ENCODE peak calls at places on chromosomes 5 and 9, in six cellular contexts. H is kidney tubule cell; O is activated T-helper 9 cell treated with anti-CD3 and anti-CD28 coated beads, Interleukin-2, amount 50 U/mL, for 16 hours; V is testis; M is activated gamma-delta T cell treated with Interleukin-2 at 50 U/mL for 16 hours; C is kidney glomerular epithelial cell. A is an unnamed sample.

GRCh38 chr5:148986636-148987035 is 76.2 kb downstream of the SH3TC2 start:
- DNase-seq in H (peak; percentile 96), O (no peak), V (no peak), M (no peak), C (no peak), A (no peak)

GRCh38 chr9:99358668-99359067 is 136.6 kb downstream of the SEC61B start:
- DNase-seq in H (no peak), O (no peak), V (no peak), M (no peak), C (no peak), A (no peak)

GRCh38 chr5:103908327-103909099 is 345.9 kb upstream of the NUDT12 start:
- DNase-seq in H (peak; percentile 3), O (no peak), V (no peak), M (no peak), C (no peak), A (no peak)

GRCh38 chr5:90461303-90461702 is 13.3 kb downstream of the MBLAC2 start:
- DNase-seq in H (no peak), O (no peak), V (no peak), M (no peak), C (no peak), A (no peak)

GRCh38 chr9:124040186-124040920 is 28.8 kb downstream of the LHX2 start:
- DNase-seq in H (no peak), O (no peak), V (no peak), M (no peak), C (no peak), A (no peak)

GRCh38 chr5:149517461-149518122 is 33.6 kb downstream of the CSNK1A1 start:
- DNase-seq in H (no peak), O (no peak), V (no peak), M (no peak), C (no peak), A (no peak)

GRCh38 chr5:76715734-76716455 is at the start of gene F2R:
- DNase-seq in H (peak; percentile 50), O (peak; percentile 47), V (peak; percentile 72), M (peak; percentile 53), C (peak; percentile 52), A (peak; percentile 63)

GRCh38 chr9:126515001-126515872 is 98.5 kb upstream of the LMX1B start:
- DNase-seq in H (no peak), O (no peak), V (no peak), M (no peak), C (no peak), A (no peak)

GRCh38 chr5:121366515-121366914 is 485.2 kb upstream of the FTMT start:
- DNase-seq in H (peak; percentile 44), O (no peak), V (no peak), M (no peak), C (no peak), A (no peak)

GRCh38 chr5:160697281-160697680 is 154.7 kb downstream of the ATP10B start:
- DNase-seq in H (no peak), O (no peak), V (no peak), M (no peak), C (no peak), A (no peak)

GRCh38 chr5:23303836-23304235 is 203.6 kb upstream of the PRDM9 start:
- DNase-seq in H (no peak), O (no peak), V (no peak), M (no peak), C (no peak), A (no peak)

GRCh38 chr5:157485340-157485739 is 25.3 kb downstream of the NIPAL4 start:
- DNase-seq in H (no peak), O (no peak), V (no peak), M (no peak), C (no peak), A (no peak)

GRCh38 chr9:107922246-107922645 is 432.7 kb upstream of the KLF4 start:
- DNase-seq in H (no peak), O (no peak), V (no peak), M (no peak), C (no peak), A (no peak)

GRCh38 chr9:88748566-88749238 is 213.7 kb downstream of the NXNL2 start:
- DNase-seq in H (no peak), O (no peak), V (peak; percentile 36), M (no peak), C (no peak), A (no peak)

GRCh38 chr5:123471385-123471784 is 40.6 kb upstream of the CSNK1G3 start:
- DNase-seq in H (no peak), O (no peak), V (no peak), M (no peak), C (no peak), A (no peak)

GRCh38 chr9:133106511-133107244 is 14.4 kb downstream of the RALGDS start:
- DNase-seq in H (no peak), O (no peak), V (no peak), M (no peak), C (no peak), A (no peak)

GRCh38 chr5:5318426-5319205 is 103.9 kb upstream of the ICE1 start:
- DNase-seq in H (no peak), O (no peak), V (no peak), M (no peak), C (no peak), A (no peak)

GRCh38 chr5:33850100-33850594 is 41.6 kb downstream of the ADAMTS12 start:
- DNase-seq in H (peak; percentile 96), O (no peak), V (peak; percentile 23), M (peak; percentile 39), C (peak; percentile 27), A (peak; percentile 3)

GRCh38 chr5:180344393-180344999 is 8.6 kb downstream of the GFPT2 start:
- DNase-seq in H (no peak), O (no peak), V (no peak), M (no peak), C (no peak), A (no peak)

GRCh38 chr9:110650991-110651411 is 17.6 kb upstream of the MUSK start:
- DNase-seq in H (no peak), O (no peak), V (no peak), M (no peak), C (no peak), A (no peak)

GRCh38 chr5:18003784-18004183 is 369.5 kb downstream of the TAF11L14 start:
- DNase-seq in H (no peak), O (no peak), V (no peak), M (no peak), C (no peak), A (no peak)

GRCh38 chr5:72410896-72411295 is 90.7 kb downstream of the PTCD2 start:
- DNase-seq in H (no peak), O (no peak), V (no peak), M (no peak), C (no peak), A (no peak)

GRCh38 chr9:31272456-31273295 is 1111.8 kb upstream of the ACO1 start:
- DNase-seq in H (peak; percentile 79), O (no peak), V (no peak), M (no peak), C (peak; percentile 3), A (no peak)

GRCh38 chr9:16245756-16246440 is 624.6 kb downstream of the BNC2 start:
- DNase-seq in H (peak; percentile 56), O (no peak), V (no peak), M (no peak), C (no peak), A (no peak)

GRCh38 chr9:90665072-90665471 is 22.4 kb upstream of the DIRAS2 start:
- DNase-seq in H (no peak), O (no peak), V (no peak), M (no peak), C (no peak), A (no peak)

A was measured in effector memory CD8-positive, alpha-beta T cell.